ENCODE peak calls at places on chromosomes 3 and 15, in nine cellular contexts. T, P, S, D, H, K, N, Z and I are unnamed samples.

GRCh38 chr3:106302451-106303221 is 433.8 kb upstream of the CBLB start:
- DNase-seq in K (no peak), H (no peak), D (no peak), P (peak), T (no peak), S (no peak), N (no peak), Z (no peak), I (no peak)

GRCh38 chr3:70120360-70120966 is 120.9 kb downstream of the SAMMSON start:
- DNase-seq in T (peak), Z (no peak), K (peak), H (peak), P (peak), N (peak), D (peak), S (peak), I (no peak)

GRCh38 chr15:80274554-80274953 is 22.5 kb upstream of the CTXND1 start:
- DNase-seq in N (no peak), K (no peak), Z (no peak), H (no peak), D (no peak), P (no peak), S (no peak), T (no peak), I (no peak)

GRCh38 chr15:42507514-42507913 is 12.1 kb downstream of the SNAP23 start:
- DNase-seq in K (no peak), D (no peak), P (no peak), Z (no peak), S (no peak), N (no peak), T (no peak), H (no peak), I (no peak)

GRCh38 chr3:8709801-8710524 is 23.6 kb upstream of the CAV3 start:
- DNase-seq in S (peak), D (no peak), K (no peak), N (no peak), P (no peak), Z (no peak), H (no peak), T (no peak), I (no peak)

GRCh38 chr3:100105536-100105935 is 8.8 kb downstream of the FILIP1L start:
- DNase-seq in T (no peak), H (no peak), K (no peak), P (no peak), Z (no peak), N (no peak), S (no peak), D (no peak), I (no peak)

GRCh38 chr3:45437388-45437787 is 49.0 kb downstream of the LARS2 start:
- DNase-seq in T (no peak), K (no peak), H (no peak), N (no peak), S (no peak), Z (no peak), D (no peak), P (no peak), I (no peak)

GRCh38 chr3:106688463-106688862 is 688.8 kb upstream of the CCDC54 start:
- DNase-seq in Z (no peak), S (no peak), H (no peak), P (no peak), D (peak), T (peak), K (no peak), N (no peak), I (no peak)

GRCh38 chr3:69774029-69774428 is 34.8 kb downstream of the MITF start:
- DNase-seq in H (no peak), P (no peak), K (no peak), N (peak), Z (no peak), D (peak), S (peak), T (no peak), I (no peak)

GRCh38 chr15:93072011-93072410 is 17.0 kb downstream of the RGMA start:
- DNase-seq in P (no peak), T (no peak), H (peak), D (no peak), S (no peak), Z (no peak), N (no peak), K (no peak), I (no peak)

GRCh38 chr3:65575376-65575840 is 463.3 kb downstream of the MAGI1 start:
- DNase-seq in H (no peak), K (no peak), N (no peak), Z (no peak), S (no peak), T (no peak), P (no peak), D (no peak), I (no peak)

GRCh38 chr3:133620066-133620784 is 41.5 kb downstream of the TOPBP1 start:
- DNase-seq in D (no peak), T (no peak), N (peak), S (no peak), H (no peak), Z (peak), P (peak), K (no peak), I (no peak)

GRCh38 chr3:112409061-112409460 is 76.1 kb downstream of the CD200 start:
- DNase-seq in D (no peak), Z (no peak), K (no peak), H (no peak), N (no peak), P (no peak), S (no peak), T (no peak), I (no peak)

GRCh38 chr3:181710581-181711255 is 1.0 kb upstream of the SOX2 start:
- DNase-seq in T (no peak), H (no peak), Z (peak), D (no peak), S (no peak), N (no peak), P (no peak), K (peak), I (no peak)

GRCh38 chr3:119731545-119732343 is 28.9 kb downstream of the CFAP91 start:
- DNase-seq in K (no peak), N (no peak), P (no peak), D (no peak), T (no peak), H (no peak), S (no peak), Z (no peak), I (no peak)

GRCh38 chr15:63461230-63461629 is 43.2 kb upstream of the USP3 start:
- DNase-seq in K (peak), N (no peak), T (no peak), Z (peak), P (no peak), S (peak), H (no peak), D (no peak), I (no peak)

GRCh38 chr3:99633887-99634558 is 4.4 kb upstream of the COL8A1 start:
- DNase-seq in S (no peak), T (no peak), H (no peak), Z (no peak), P (no peak), D (no peak), N (no peak), K (no peak), I (no peak)

GRCh38 chr3:125234831-125235230 is 22.3 kb upstream of the SLC12A8 start:
- DNase-seq in S (no peak), P (no peak), T (no peak), Z (no peak), D (no peak), H (no peak), K (no peak), N (no peak), I (no peak)

GRCh38 chr3:125236331-125236903 is 23.9 kb upstream of the SLC12A8 start:
- DNase-seq in Z (no peak), T (no peak), S (no peak), P (no peak), K (no peak), N (no peak), D (no peak), H (no peak), I (no peak)

GRCh38 chr3:125245521-125245920 is 33.0 kb upstream of the SLC12A8 start:
- DNase-seq in H (no peak), K (no peak), S (no peak), P (no peak), N (no peak), Z (no peak), D (no peak), T (no peak), I (no peak)

GRCh38 chr3:125238759-125239158 is 26.2 kb upstream of the SLC12A8 start:
- DNase-seq in T (no peak), S (no peak), D (no peak), H (no peak), N (no peak), P (no peak), Z (no peak), K (no peak), I (no peak)

GRCh38 chr3:125240496-125240895 is 27.9 kb upstream of the SLC12A8 start:
- DNase-seq in K (no peak), Z (no peak), D (no peak), S (no peak), N (no peak), T (no peak), H (no peak), P (no peak), I (peak)
- TF ChIP-seq EP300 in K (no peak), Z (no peak), D (no peak), S (no peak), N (no peak), T (no peak), H (no peak), P (no peak), I (no peak)

GRCh38 chr3:12188328-12188648 is 29.6 kb upstream of the TIMP4 start:
- DNase-seq in K (no peak), S (no peak), D (no peak), H (no peak), P (no peak), Z (no peak), N (no peak), T (no peak), I (no peak)

GRCh38 chr3:12187448-12188327 is 29.0 kb upstream of the TIMP4 start:
- DNase-seq in D (no peak), Z (peak), P (peak), K (no peak), N (peak), H (no peak), T (no peak), S (no peak), I (peak)

GRCh38 chr3:12190832-12191231 is 32.1 kb upstream of the TIMP4 start:
- DNase-seq in K (no peak), N (no peak), S (no peak), H (no peak), Z (no peak), T (no peak), D (no peak), P (no peak), I (no peak)

GRCh38 chr3:12190221-12190807 is 31.6 kb upstream of the TIMP4 start:
- DNase-seq in P (no peak), Z (no peak), K (no peak), T (no peak), S (no peak), N (no peak), D (no peak), H (no peak), I (no peak)

GRCh38 chr3:12188681-12189287 is 30.1 kb upstream of the TIMP4 start:
- DNase-seq in K (no peak), Z (no peak), T (no peak), N (no peak), D (no peak), S (no peak), H (no peak), P (no peak), I (no peak)
- H3K27ac ChIP-seq in K (no peak), Z (peak), T (peak), N (no peak), D (no peak), S (peak), H (no peak), P (no peak), I (peak)

DNA sequence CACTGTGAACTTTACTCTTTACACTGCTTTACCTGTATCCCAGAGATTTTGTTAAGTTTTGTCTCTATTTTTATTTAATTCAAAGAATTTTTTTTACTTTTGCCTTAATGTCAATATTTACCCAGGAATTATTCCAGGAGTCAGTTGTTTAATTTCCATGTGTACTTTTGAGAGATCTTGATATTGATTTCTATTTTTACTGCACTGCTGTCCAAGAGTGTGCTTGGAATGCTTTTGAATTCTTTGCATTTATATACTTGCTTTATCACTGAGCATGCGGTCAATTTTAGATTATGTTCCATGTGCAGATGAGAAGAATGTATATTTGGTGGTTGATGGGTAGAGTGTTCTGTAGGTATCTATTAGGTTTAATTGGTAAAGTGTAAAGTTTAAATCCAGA is 461.0 kb upstream of the GBE1 start:
- DNase-seq in K (no peak), T (no peak), H (no peak), D (no peak), P (no peak), Z (no peak), S (no peak), N (no peak), I (no peak)
- TF ChIP-seq EP300 in K (no peak), T (no peak), H (no peak), D (no peak), P (no peak), Z (no peak), S (no peak), N (no peak), I (no peak)

GRCh38 chr3:28348286-28348636 is 260 bp upstream of the ZCWPW2 start:
- DNase-seq in T (no peak), H (no peak), P (no peak), N (no peak), Z (no peak), K (no peak), D (no peak), S (no peak), I (no peak)

GRCh38 chr3:28347374-28348285 is 891 bp upstream of the ZCWPW2 start:
- DNase-seq in N (no peak), T (no peak), H (no peak), S (no peak), P (no peak), K (no peak), Z (no peak), D (peak), I (no peak)

GRCh38 chr3:28348637-28349396 is at the start of the genes AZI2 and ZCWPW2:
- DNase-seq in P (peak), N (peak), D (peak), K (peak), T (peak), H (peak), S (peak), Z (peak), I (peak)

GRCh38 chr3:28343144-28343543 is 5.4 kb upstream of the ZCWPW2 start:
- DNase-seq in N (no peak), S (no peak), H (no peak), Z (no peak), P (no peak), T (no peak), K (no peak), D (no peak), I (no peak)

GRCh38 chr3:28345690-28346089 is 2.8 kb upstream of the ZCWPW2 start:
- DNase-seq in D (no peak), S (no peak), P (no peak), N (no peak), H (no peak), Z (no peak), T (no peak), K (no peak), I (no peak)
- H3K27ac ChIP-seq in D (peak), S (no peak), P (no peak), N (no peak), H (no peak), Z (peak), T (no peak), K (no peak), I (no peak)